ENCODE peak calls at places on chromosomes 13 and 19, in nine cellular contexts. One of them, this sample, is unnamed.

GRCh38 chr13:88592105-88592504 is 920.9 kb downstream of the SLITRK5 start:
- DNase-seq in H1: no peak
- DNase-seq in skeletal muscle cell: no peak
- DNase-seq in SK-N-SH: no peak
- DNase-seq in bronchial epithelial cell: peak; percentile 81
- DNase-seq in fibroblast of the aortic adventitia: no peak
- DNase-seq in fibroblast of lung: no peak
- DNase-seq in AG04450: no peak
- DNase-seq in spleen: no peak
- DNase-seq in this sample: no peak

GRCh38 chr19:18290250-18291018 is 9.0 kb upstream of the JUND start:
- DNase-seq in H1: no peak
- DNase-seq in skeletal muscle cell: no peak
- DNase-seq in SK-N-SH: no peak
- DNase-seq in bronchial epithelial cell: no peak
- DNase-seq in fibroblast of the aortic adventitia: peak; percentile 40
- DNase-seq in fibroblast of lung: peak; percentile 41
- DNase-seq in AG04450: no peak
- DNase-seq in spleen: peak; percentile 90
- DNase-seq in this sample: no peak

GRCh38 chr13:23658929-23659541 is 88.8 kb downstream of the TNFRSF19 start:
- DNase-seq in H1: no peak
- DNase-seq in skeletal muscle cell: no peak
- DNase-seq in SK-N-SH: no peak
- DNase-seq in bronchial epithelial cell: no peak
- DNase-seq in fibroblast of the aortic adventitia: no peak
- DNase-seq in fibroblast of lung: no peak
- DNase-seq in AG04450: no peak
- DNase-seq in spleen: no peak
- DNase-seq in this sample: no peak

GRCh38 chr13:114268344-114269280 is 12.8 kb upstream of the UPF3A start:
- DNase-seq in H1: no peak
- DNase-seq in skeletal muscle cell: no peak
- DNase-seq in SK-N-SH: no peak
- DNase-seq in bronchial epithelial cell: no peak
- DNase-seq in fibroblast of the aortic adventitia: no peak
- DNase-seq in fibroblast of lung: peak; percentile 69
- DNase-seq in AG04450: no peak
- DNase-seq in spleen: no peak
- DNase-seq in this sample: no peak

GRCh38 chr13:70014337-70014736 is 93.3 kb upstream of the ATXN8OS start:
- DNase-seq in H1: no peak
- DNase-seq in skeletal muscle cell: no peak
- DNase-seq in SK-N-SH: no peak
- DNase-seq in bronchial epithelial cell: no peak
- DNase-seq in fibroblast of the aortic adventitia: no peak
- DNase-seq in fibroblast of lung: no peak
- DNase-seq in AG04450: no peak
- DNase-seq in spleen: no peak
- DNase-seq in this sample: no peak

GRCh38 chr13:27289016-27289665 is 18.5 kb downstream of the RASL11A start:
- DNase-seq in H1: no peak
- DNase-seq in skeletal muscle cell: no peak
- DNase-seq in SK-N-SH: no peak
- DNase-seq in bronchial epithelial cell: no peak
- DNase-seq in fibroblast of the aortic adventitia: no peak
- DNase-seq in fibroblast of lung: peak; percentile 72
- DNase-seq in AG04450: no peak
- DNase-seq in spleen: no peak
- DNase-seq in this sample: no peak

GRCh38 chr13:48094404-48094780 is 512 bp downstream of the MED4 start:
- DNase-seq in H1: no peak
- DNase-seq in skeletal muscle cell: no peak
- DNase-seq in SK-N-SH: no peak
- DNase-seq in bronchial epithelial cell: peak; percentile 8
- DNase-seq in fibroblast of the aortic adventitia: peak; percentile 6
- DNase-seq in fibroblast of lung: peak; percentile 20
- DNase-seq in AG04450: no peak
- DNase-seq in spleen: no peak
- DNase-seq in this sample: peak; percentile 14

GRCh38 chr13:24313449-24313848 is 4.1 kb downstream of the C1QTNF9 start:
- DNase-seq in H1: no peak
- DNase-seq in skeletal muscle cell: no peak
- DNase-seq in SK-N-SH: no peak
- DNase-seq in bronchial epithelial cell: no peak
- DNase-seq in fibroblast of the aortic adventitia: peak; percentile 27
- DNase-seq in fibroblast of lung: no peak
- DNase-seq in AG04450: no peak
- DNase-seq in spleen: no peak
- DNase-seq in this sample: no peak

GRCh38 chr13:30607908-30608307 is 9.8 kb upstream of the USPL1 start:
- DNase-seq in H1: no peak
- DNase-seq in skeletal muscle cell: no peak
- DNase-seq in SK-N-SH: no peak
- DNase-seq in bronchial epithelial cell: peak; percentile 29
- DNase-seq in fibroblast of the aortic adventitia: no peak
- DNase-seq in fibroblast of lung: peak; percentile 4
- DNase-seq in AG04450: no peak
- DNase-seq in spleen: no peak
- DNase-seq in this sample: peak; percentile 38

GRCh38 chr13:31234729-31235128 is 35.0 kb downstream of the B3GLCT start:
- DNase-seq in H1: no peak
- DNase-seq in skeletal muscle cell: no peak
- DNase-seq in SK-N-SH: no peak
- DNase-seq in bronchial epithelial cell: peak; percentile 3
- DNase-seq in fibroblast of the aortic adventitia: no peak
- DNase-seq in fibroblast of lung: no peak
- DNase-seq in AG04450: no peak
- DNase-seq in spleen: no peak
- DNase-seq in this sample: no peak

GRCh38 chr19:518292-519231 is 11.3 kb downstream of the TPGS1 start:
- DNase-seq in H1: no peak
- DNase-seq in skeletal muscle cell: peak; percentile 61
- DNase-seq in SK-N-SH: no peak
- DNase-seq in bronchial epithelial cell: no peak
- DNase-seq in fibroblast of the aortic adventitia: peak; percentile 36
- DNase-seq in fibroblast of lung: no peak
- DNase-seq in AG04450: no peak
- DNase-seq in spleen: peak; percentile 85
- DNase-seq in this sample: no peak

GRCh38 chr13:39603424-39603947 is 493 bp upstream of the LHFPL6 start:
- DNase-seq in H1: no peak
- DNase-seq in skeletal muscle cell: no peak
- DNase-seq in SK-N-SH: peak; percentile 25
- DNase-seq in bronchial epithelial cell: peak; percentile 41
- DNase-seq in fibroblast of the aortic adventitia: peak; percentile 35
- DNase-seq in fibroblast of lung: peak; percentile 34
- DNase-seq in AG04450: no peak
- DNase-seq in spleen: no peak
- DNase-seq in this sample: no peak

DNA sequence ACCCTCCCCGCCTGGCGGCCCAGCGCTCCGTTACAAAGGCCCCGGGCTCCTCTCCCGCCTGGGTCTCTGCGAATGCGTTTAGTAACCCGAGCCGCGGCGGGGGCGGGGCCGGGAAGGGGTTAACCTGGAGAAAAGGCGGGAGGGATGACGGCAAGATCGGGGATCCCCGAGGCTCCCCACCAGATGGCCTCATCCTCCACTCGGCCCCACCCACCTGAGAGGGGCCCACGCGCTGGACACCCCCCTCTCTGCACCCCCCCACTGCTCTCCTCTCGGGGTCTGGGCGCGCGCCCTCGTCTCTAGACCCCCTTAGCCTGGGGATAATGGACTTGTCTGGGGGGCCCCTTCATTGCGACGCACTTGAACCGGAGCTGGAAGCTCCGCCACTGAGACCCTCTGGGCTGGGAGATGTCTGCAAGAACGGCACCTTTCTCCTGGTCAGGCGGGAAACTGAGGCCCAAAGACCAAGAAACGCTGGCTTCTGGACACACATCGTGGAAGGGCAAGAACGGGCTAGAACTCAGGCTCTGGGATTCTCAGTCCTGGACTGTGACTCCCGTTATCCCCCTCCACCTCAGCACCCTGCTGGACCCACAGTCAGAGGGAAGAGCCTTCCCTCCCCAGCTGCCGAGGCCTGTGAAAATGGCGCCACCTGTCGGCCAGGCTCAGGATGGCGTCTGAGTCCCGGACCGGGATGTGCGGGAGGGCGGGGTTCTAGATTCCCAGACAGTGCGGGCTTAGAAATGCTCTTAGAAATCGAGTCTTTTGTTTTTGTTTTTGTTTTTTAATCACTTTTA is 2.9 kb upstream of the LTBP4 start:
- DNase-seq in H1: no peak
- DNase-seq in skeletal muscle cell: no peak
- DNase-seq in SK-N-SH: peak; percentile 94
- DNase-seq in bronchial epithelial cell: peak; percentile 68
- DNase-seq in fibroblast of the aortic adventitia: peak; percentile 87
- DNase-seq in fibroblast of lung: peak; percentile 82
- DNase-seq in AG04450: peak; percentile 81
- DNase-seq in spleen: peak; percentile 95
- DNase-seq in this sample: peak; percentile 70
- H3K4me3 ChIP-seq in H1: peak overlapping the region; percentile 38
- H3K4me3 ChIP-seq in skeletal muscle cell: peak overlapping the region; percentile 51
- H3K4me3 ChIP-seq in SK-N-SH: peak overlapping the region; percentile 62
- H3K4me3 ChIP-seq in bronchial epithelial cell: no peak overlapping the region
- H3K4me3 ChIP-seq in fibroblast of the aortic adventitia: peak overlapping the region; percentile 65
- H3K4me3 ChIP-seq in fibroblast of lung: peak overlapping the region; percentile 59
- H3K4me3 ChIP-seq in AG04450: peak overlapping the region; percentile 69
- H3K4me3 ChIP-seq in spleen: no peak overlapping the region
- H3K4me3 ChIP-seq in this sample: no peak overlapping the region

GRCh38 chr13:74064805-74065204 is 69.4 kb downstream of the KLF12 start:
- DNase-seq in H1: no peak
- DNase-seq in skeletal muscle cell: no peak
- DNase-seq in SK-N-SH: no peak
- DNase-seq in bronchial epithelial cell: peak; percentile 74
- DNase-seq in fibroblast of the aortic adventitia: no peak
- DNase-seq in fibroblast of lung: peak; percentile 26
- DNase-seq in AG04450: no peak
- DNase-seq in spleen: no peak
- DNase-seq in this sample: no peak

GRCh38 chr13:74062933-74063332 is 71.3 kb downstream of the KLF12 start:
- DNase-seq in H1: no peak
- DNase-seq in skeletal muscle cell: peak; percentile 43
- DNase-seq in SK-N-SH: no peak
- DNase-seq in bronchial epithelial cell: no peak
- DNase-seq in fibroblast of the aortic adventitia: peak; percentile 79
- DNase-seq in fibroblast of lung: peak; percentile 86
- DNase-seq in AG04450: no peak
- DNase-seq in spleen: peak; percentile 78
- DNase-seq in this sample: no peak

GRCh38 chr13:74063533-74064100 is 70.6 kb downstream of the KLF12 start:
- DNase-seq in H1: no peak
- DNase-seq in skeletal muscle cell: no peak
- DNase-seq in SK-N-SH: no peak
- DNase-seq in bronchial epithelial cell: no peak
- DNase-seq in fibroblast of the aortic adventitia: no peak
- DNase-seq in fibroblast of lung: no peak
- DNase-seq in AG04450: no peak
- DNase-seq in spleen: no peak
- DNase-seq in this sample: no peak

GRCh38 chr13:74066937-74067336 is 67.3 kb downstream of the KLF12 start:
- DNase-seq in H1: no peak
- DNase-seq in skeletal muscle cell: no peak
- DNase-seq in SK-N-SH: no peak
- DNase-seq in bronchial epithelial cell: no peak
- DNase-seq in fibroblast of the aortic adventitia: peak; percentile 45
- DNase-seq in fibroblast of lung: peak; percentile 46
- DNase-seq in AG04450: no peak
- DNase-seq in spleen: no peak
- DNase-seq in this sample: no peak

DNA sequence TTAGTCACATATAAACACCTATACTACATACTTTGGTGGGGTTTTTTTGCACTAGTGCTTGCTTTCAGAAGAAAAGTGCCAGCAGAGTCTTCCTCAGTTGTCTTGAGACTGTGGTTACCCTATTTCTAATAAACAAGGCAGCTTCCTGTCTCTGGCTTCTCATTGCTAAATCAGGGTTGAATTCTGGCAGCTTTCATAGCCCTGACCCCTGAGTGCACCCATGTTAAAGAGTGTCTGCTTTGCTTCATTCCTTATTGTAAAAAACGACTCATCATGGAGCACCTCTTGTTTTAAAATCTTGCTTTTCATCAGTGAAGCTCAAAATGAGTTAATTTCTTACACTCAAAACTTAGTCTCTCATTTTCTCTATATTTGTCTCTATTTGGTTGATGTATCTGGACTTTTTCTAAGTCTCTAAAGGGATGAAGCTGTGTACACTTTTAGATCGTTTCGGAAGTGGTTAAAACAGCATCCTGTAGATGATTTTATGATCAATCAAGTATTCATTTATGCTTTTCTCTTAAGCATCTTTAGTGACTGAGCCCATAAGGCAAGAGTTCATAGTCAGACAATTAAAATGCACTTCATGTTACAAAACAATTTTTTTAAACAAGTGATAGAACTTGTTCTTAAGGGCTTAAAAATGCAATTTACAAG is 72.1 kb downstream of the KLF12 start:
- DNase-seq in H1: no peak
- DNase-seq in skeletal muscle cell: peak; percentile 56
- DNase-seq in SK-N-SH: peak; percentile 19
- DNase-seq in bronchial epithelial cell: no peak
- DNase-seq in fibroblast of the aortic adventitia: peak; percentile 67
- DNase-seq in fibroblast of lung: peak; percentile 63
- DNase-seq in AG04450: no peak
- DNase-seq in spleen: no peak
- DNase-seq in this sample: no peak
- H3K4me3 ChIP-seq in H1: no peak overlapping the region
- H3K4me3 ChIP-seq in skeletal muscle cell: no peak overlapping the region
- H3K4me3 ChIP-seq in SK-N-SH: no peak overlapping the region
- H3K4me3 ChIP-seq in bronchial epithelial cell: no peak overlapping the region
- H3K4me3 ChIP-seq in fibroblast of the aortic adventitia: no peak overlapping the region
- H3K4me3 ChIP-seq in fibroblast of lung: no peak overlapping the region
- H3K4me3 ChIP-seq in AG04450: no peak overlapping the region
- H3K4me3 ChIP-seq in spleen: no peak overlapping the region
- H3K4me3 ChIP-seq in this sample: no peak overlapping the region

GRCh38 chr19:41427647-41428480 is 690 bp upstream of the B3GNT8 start:
- DNase-seq in H1: no peak
- DNase-seq in skeletal muscle cell: no peak
- DNase-seq in SK-N-SH: peak; percentile 56
- DNase-seq in bronchial epithelial cell: no peak
- DNase-seq in fibroblast of the aortic adventitia: peak; percentile 22
- DNase-seq in fibroblast of lung: no peak
- DNase-seq in AG04450: no peak
- DNase-seq in spleen: no peak
- DNase-seq in this sample: no peak
- H3K4me3 ChIP-seq in H1: peak overlapping the region; percentile 35
- H3K4me3 ChIP-seq in skeletal muscle cell: peak overlapping the region; percentile 39
- H3K4me3 ChIP-seq in SK-N-SH: no peak overlapping the region
- H3K4me3 ChIP-seq in bronchial epithelial cell: peak overlapping the region; percentile 65
- H3K4me3 ChIP-seq in fibroblast of the aortic adventitia: peak overlapping the region; percentile 58
- H3K4me3 ChIP-seq in fibroblast of lung: peak overlapping the region; percentile 5
- H3K4me3 ChIP-seq in AG04450: peak overlapping the region; percentile 43
- H3K4me3 ChIP-seq in spleen: peak overlapping the region; percentile 20
- H3K4me3 ChIP-seq in this sample: peak overlapping the region; percentile 47

DNA sequence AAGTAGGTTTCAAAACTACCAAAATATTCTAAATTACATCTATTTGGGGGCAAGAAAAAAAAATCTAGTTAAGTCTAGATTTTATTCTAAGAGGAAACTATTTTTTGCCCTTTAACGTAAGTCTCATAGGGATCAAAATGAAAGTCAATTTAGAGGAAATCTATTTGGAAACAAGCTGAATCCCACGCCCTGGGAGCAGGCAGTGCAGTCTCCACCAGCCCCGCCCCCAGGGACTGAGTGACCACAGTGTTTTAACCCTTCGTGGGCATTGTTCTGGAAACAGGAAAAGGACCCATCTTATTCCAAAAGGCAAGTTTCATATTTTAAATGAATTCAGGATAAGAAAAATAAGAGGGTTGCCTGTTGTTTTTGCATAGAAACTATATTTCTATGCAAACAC is 209.7 kb downstream of the SPRY2 start:
- DNase-seq in H1: no peak
- DNase-seq in skeletal muscle cell: no peak
- DNase-seq in SK-N-SH: peak; percentile 56
- DNase-seq in bronchial epithelial cell: no peak
- DNase-seq in fibroblast of the aortic adventitia: peak; percentile 70
- DNase-seq in fibroblast of lung: peak; percentile 69
- DNase-seq in AG04450: no peak
- DNase-seq in spleen: no peak
- DNase-seq in this sample: peak; percentile 12
- H3K4me3 ChIP-seq in H1: no peak overlapping the region
- H3K4me3 ChIP-seq in skeletal muscle cell: peak overlapping the region; percentile 24
- H3K4me3 ChIP-seq in SK-N-SH: peak overlapping the region; percentile 7
- H3K4me3 ChIP-seq in bronchial epithelial cell: no peak overlapping the region
- H3K4me3 ChIP-seq in fibroblast of the aortic adventitia: peak overlapping the region; percentile 38
- H3K4me3 ChIP-seq in fibroblast of lung: peak overlapping the region; percentile 35
- H3K4me3 ChIP-seq in AG04450: peak overlapping the region; percentile 43
- H3K4me3 ChIP-seq in spleen: no peak overlapping the region
- H3K4me3 ChIP-seq in this sample: peak overlapping the region; percentile 41